ENCODE peak calls at places on chromosomes 13 and 19, in six cellular contexts. L is cardiac muscle cell; B is fibroblast of pulmonary artery; W is activated T-helper 1 cell treated with anti-CD3 and anti-CD28 coated beads, Interleukin-12 subunit alpha, Interleukin-12 subunit beta, Interleukin-2, Interleukin-4 antibody, amounts not matched to agents 30 ng/mL and 10 ng/mL and 1 ng/mL, durations not matched to agents 14 hours and 24 hours and 36 hours; Z is iris pigment epithelial cell; I is neural crest cell. P is an unnamed sample.

GRCh38 chr13:104098421-104098820 is 1032.2 kb upstream of the SLC10A2 start:
- DNase-seq in W (no peak), I (no peak), L (no peak), B (peak), Z (no peak), P (no peak)

GRCh38 chr13:27290715-27291114 is 20.1 kb downstream of the RASL11A start:
- DNase-seq in W (no peak), B (no peak), Z (no peak), L (no peak), I (no peak), P (no peak)

GRCh38 chr19:33257828-33258227 is 32.2 kb upstream of the SLC7A10 start:
- DNase-seq in I (no peak), B (no peak), Z (no peak), L (no peak), W (no peak), P (no peak)

GRCh38 chr13:66675620-66676019 is 554.5 kb downstream of the PCDH9 start:
- DNase-seq in W (no peak), I (no peak), B (peak), L (no peak), Z (peak), P (no peak)

GRCh38 chr13:82506805-82507404 is 1375.4 kb downstream of the SLITRK1 start:
- DNase-seq in I (no peak), Z (no peak), L (no peak), B (no peak), W (no peak), P (no peak)

GRCh38 chr19:2977686-2978466 is 512 bp downstream of the TLE6 start:
- DNase-seq in B (no peak), I (no peak), L (no peak), Z (no peak), W (no peak), P (no peak)

GRCh38 chr19:56942749-56943148 is 102.2 kb upstream of the PEG3 start:
- DNase-seq in B (no peak), W (no peak), I (no peak), L (peak), Z (peak), P (no peak)

GRCh38 chr13:48317511-48317981 is 14.0 kb downstream of the RB1 start:
- DNase-seq in B (no peak), Z (no peak), I (no peak), L (no peak), W (no peak), P (no peak)

GRCh38 chr19:36030264-36031148 is 2.2 kb downstream of the CLIP3 start:
- DNase-seq in B (peak), W (no peak), Z (no peak), I (no peak), L (no peak), P (peak)

GRCh38 chr19:31335716-31336115 is 13.5 kb downstream of the TSHZ3 start:
- DNase-seq in W (no peak), B (no peak), I (no peak), L (no peak), Z (no peak), P (no peak)

GRCh38 chr19:39843919-39844793 is 2.0 kb downstream of the FBL start:
- DNase-seq in W (no peak), I (no peak), L (peak), Z (peak), B (peak), P (peak)

GRCh38 chr13:25881136-25881926 is 170.5 kb downstream of the SHISA2 start:
- DNase-seq in I (no peak), B (no peak), W (no peak), Z (peak), L (no peak), P (no peak)

GRCh38 chr19:29834991-29835390 is 23.2 kb downstream of the CCNE1 start:
- DNase-seq in L (no peak), Z (no peak), I (no peak), B (no peak), W (no peak), P (no peak)

GRCh38 chr19:28027116-28027515 is 1185.8 kb downstream of the UQCRFS1 start:
- DNase-seq in I (no peak), L (no peak), Z (no peak), B (no peak), W (no peak), P (no peak)

GRCh38 chr19:44683434-44684210 is 12.3 kb downstream of the CEACAM19 start:
- DNase-seq in B (no peak), Z (no peak), I (no peak), W (no peak), L (no peak), P (no peak)

GRCh38 chr19:54035215-54036178 is 28.2 kb downstream of the VSTM1 start:
- DNase-seq in I (no peak), Z (peak), B (peak), L (no peak), W (no peak), P (peak)

GRCh38 chr13:54643863-54644262 is 1615.2 kb downstream of the OLFM4 start:
- DNase-seq in W (no peak), B (no peak), Z (no peak), I (no peak), L (no peak), P (no peak)

GRCh38 chr13:111790621-111791020 is 276.3 kb upstream of the SOX1 start:
- DNase-seq in Z (no peak), B (no peak), L (no peak), I (no peak), W (no peak), P (no peak)

GRCh38 chr19:16585808-16586476 is 13.7 kb upstream of the SLC35E1 start:
- DNase-seq in I (no peak), Z (no peak), B (no peak), W (peak), L (no peak), P (peak)

GRCh38 chr13:109998808-109999528 is 212.6 kb upstream of the IRS2 start:
- DNase-seq in I (no peak), L (no peak), W (no peak), Z (peak), B (peak), P (peak)

GRCh38 chr19:2962018-2962670 is 15.2 kb upstream of the TLE6 start:
- DNase-seq in B (peak), W (peak), Z (peak), L (peak), I (peak), P (peak)

GRCh38 chr19:16456652-16457194 is 15.0 kb downstream of the EPS15L1 start:
- DNase-seq in I (no peak), L (no peak), B (no peak), Z (no peak), W (no peak), P (no peak)

GRCh38 chr13:45243072-45243471 is 42.2 kb upstream of the KCTD4 start:
- DNase-seq in L (no peak), B (no peak), W (no peak), Z (no peak), I (no peak), P (no peak)

GRCh38 chr13:108357228-108357627 is 87.7 kb downstream of the TNFSF13B start:
- DNase-seq in L (no peak), I (no peak), Z (no peak), B (no peak), W (no peak), P (no peak)

GRCh38 chr19:45075215-45076028 is 856 bp downstream of the ZNF296 start:
- DNase-seq in B (no peak), W (no peak), L (peak), I (no peak), Z (peak), P (no peak)

GRCh38 chr13:43127103-43127817 is 103.9 kb downstream of the DNAJC15 start:
- DNase-seq in L (no peak), W (no peak), B (no peak), I (no peak), Z (no peak), P (no peak)

GRCh38 chr13:111872475-111873150 is 194.3 kb upstream of the SOX1 start:
- DNase-seq in I (no peak), B (no peak), L (no peak), Z (no peak), W (no peak), P (no peak)

GRCh38 chr13:40961826-40962225 is 57.3 kb downstream of the ELF1 start:
- DNase-seq in W (no peak), L (no peak), I (no peak), Z (no peak), B (no peak), P (no peak)

P was measured in LHCN-M2.